ENCODE peak calls at places on chromosomes 16 and 17, in seven cellular contexts. X is brain microvascular endothelial cell; O is KBM-7; D is fibroblast of the conjunctiva; N is Daoy; Y is sciatic nerve; F is activated CD8-positive, alpha-beta memory T cell treated with anti-CD3 and anti-CD28 coated beads for 4 hours. G is an unnamed sample.

GRCh38 chr16:85634747-85635544 is 21.8 kb downstream of the GSE1 start:
- DNase-seq in D (no peak), O (no peak), X (no peak), Y (no peak), N (no peak), F (no peak), G (no peak)

GRCh38 chr17:78144736-78145641 is 1.2 kb upstream of the C17orf99 start:
- DNase-seq in N (no peak), D (peak; percentile 67), X (no peak), F (no peak), O (no peak), Y (no peak), G (no peak)

GRCh38 chr16:66360624-66361324 is 5.7 kb upstream of the CDH5 start:
- DNase-seq in X (no peak), F (no peak), O (peak; percentile 75), N (no peak), D (no peak), Y (no peak), G (no peak)

GRCh38 chr16:53090591-53091507 is 36.1 kb downstream of the CHD9 start:
- DNase-seq in Y (peak; percentile 94), N (peak; percentile 91), F (no peak), O (peak; percentile 86), X (peak; percentile 93), D (peak; percentile 100), G (peak; percentile 96)

GRCh38 chr17:9769036-9769695 is 22.2 kb downstream of the DHRS7C start:
- DNase-seq in X (no peak), D (no peak), N (no peak), O (no peak), Y (no peak), F (no peak), G (no peak)

GRCh38 chr16:87956771-87957279 is 5.6 kb downstream of the BANP start:
- DNase-seq in N (no peak), D (peak; percentile 68), F (no peak), X (peak; percentile 40), Y (no peak), O (peak; percentile 53), G (no peak)

GRCh38 chr17:47957591-47958490 is at the start of gene PRR15L:
- DNase-seq in N (no peak), F (no peak), Y (no peak), O (no peak), D (no peak), X (no peak), G (no peak)

GRCh38 chr16:16120044-16120381 is 103.3 kb downstream of the ABCC6 start:
- DNase-seq in Y (no peak), F (no peak), X (no peak), D (no peak), N (no peak), O (peak; percentile 24), G (no peak)

GRCh38 chr17:28570716-28571254 is 539 bp downstream of the PIGS start:
- DNase-seq in D (no peak), X (no peak), O (peak; percentile 46), N (peak; percentile 37), Y (no peak), F (peak; percentile 29), G (peak; percentile 30)

GRCh38 chr17:2192367-2193028 is 111.1 kb downstream of the SMG6 start:
- DNase-seq in X (peak; percentile 95), Y (peak; percentile 49), F (peak; percentile 61), N (peak; percentile 97), O (peak; percentile 90), D (peak; percentile 65), G (peak; percentile 82)

GRCh38 chr16:81485824-81486554 is 41.4 kb downstream of the CMIP start:
- DNase-seq in O (no peak), D (no peak), F (no peak), Y (no peak), N (peak; percentile 94), X (peak; percentile 76), G (peak; percentile 21)

GRCh38 chr17:2057714-2058520 is 3.0 kb downstream of the HIC1 start:
- DNase-seq in F (no peak), Y (no peak), O (no peak), N (no peak), D (no peak), X (no peak), G (no peak)

GRCh38 chr17:42577140-42577531 is 393 bp downstream of the PSMC3IP start:
- DNase-seq in O (no peak), F (no peak), N (no peak), D (no peak), X (no peak), Y (no peak), G (no peak)

GRCh38 chr16:30357085-30357714 is 2.1 kb upstream of the CD2BP2 start:
- DNase-seq in Y (no peak), N (no peak), O (no peak), F (no peak), X (no peak), D (no peak), G (no peak)

GRCh38 chr16:11164482-11165270 is 91.3 kb downstream of the SOCS1 start:
- DNase-seq in N (no peak), Y (no peak), F (no peak), X (no peak), O (no peak), D (no peak), G (no peak)

GRCh38 chr17:7528842-7529241 is 20.0 kb upstream of the TNFSF12 start:
- DNase-seq in Y (no peak), X (no peak), F (no peak), O (no peak), N (no peak), D (no peak), G (no peak)

GRCh38 chr16:66921758-66922450 is 3.2 kb upstream of the CDH16 start:
- DNase-seq in D (no peak), O (no peak), Y (no peak), X (no peak), N (no peak), F (no peak), G (no peak)

GRCh38 chr17:49551221-49552069 is 24.2 kb upstream of the NXPH3 start:
- DNase-seq in D (no peak), N (no peak), Y (no peak), F (no peak), O (no peak), X (no peak), G (no peak)

GRCh38 chr16:22688463-22688862 is 125.5 kb upstream of the HS3ST2 start:
- DNase-seq in D (no peak), Y (no peak), X (no peak), F (no peak), O (no peak), N (no peak), G (no peak)

GRCh38 chr17:67836205-67836987 is 11.1 kb downstream of the BPTF start:
- DNase-seq in F (no peak), O (no peak), Y (no peak), X (peak; percentile 28), N (no peak), D (no peak), G (no peak)

GRCh38 chr17:5131146-5131715 is 15.4 kb downstream of the USP6 start:
- DNase-seq in Y (peak; percentile 14), D (no peak), X (no peak), F (no peak), O (no peak), N (no peak), G (no peak)

GRCh38 chr16:56491657-56492261 is 28.1 kb downstream of the BBS2 start:
- DNase-seq in X (no peak), F (no peak), N (no peak), Y (no peak), D (no peak), O (no peak), G (no peak)

GRCh38 chr17:47212458-47212857 is 3.3 kb downstream of the MYL4 start:
- DNase-seq in D (no peak), X (no peak), Y (no peak), F (no peak), N (no peak), O (no peak), G (no peak)

GRCh38 chr17:41455236-41455635 is 11.9 kb downstream of the KRT32 start:
- DNase-seq in N (no peak), X (no peak), F (no peak), O (no peak), Y (no peak), D (no peak), G (peak; percentile 39)

GRCh38 chr16:31006589-31006988 is 3.8 kb downstream of the STX1B start:
- DNase-seq in Y (no peak), O (no peak), N (no peak), F (no peak), X (no peak), D (no peak), G (no peak)

GRCh38 chr17:63942309-63942985 is 10.3 kb upstream of the CD79B start:
- DNase-seq in N (no peak), D (no peak), X (no peak), F (no peak), Y (no peak), O (no peak), G (no peak)

GRCh38 chr17:75067856-75068255 is 19.9 kb upstream of the SLC16A5 start:
- DNase-seq in D (no peak), X (no peak), F (no peak), O (peak; percentile 62), N (no peak), Y (no peak), G (no peak)

GRCh38 chr16:56763305-56763916 is 33.5 kb downstream of the NUP93 start:
- DNase-seq in O (no peak), Y (no peak), X (no peak), N (no peak), D (no peak), F (no peak), G (no peak)

GRCh38 chr17:15092762-15093161 is 172.4 kb downstream of the PMP22 start:
- DNase-seq in D (peak; percentile 2), F (no peak), X (peak; percentile 51), N (peak; percentile 68), O (no peak), Y (no peak), G (peak; percentile 29)

GRCh38 chr16:3182608-3183444 is 5.2 kb upstream of the OR1F1 start:
- DNase-seq in O (no peak), F (no peak), X (peak; percentile 68), N (peak; percentile 89), Y (no peak), D (no peak), G (peak; percentile 72)

GRCh38 chr16:52532384-52532783 is 14.6 kb downstream of the TOX3 start:
- DNase-seq in O (no peak), D (no peak), F (no peak), N (no peak), X (no peak), Y (no peak), G (no peak)

GRCh38 chr17:21129023-21129681 is 2.4 kb downstream of the DHRS7B start:
- DNase-seq in O (peak; percentile 31), F (no peak), N (peak; percentile 12), Y (no peak), X (peak; percentile 43), D (peak; percentile 32), G (peak; percentile 77)

GRCh38 chr16:87441886-87442580 is 49.9 kb downstream of the MAP1LC3B start:
- DNase-seq in F (no peak), N (no peak), X (peak; percentile 19), Y (no peak), D (no peak), O (no peak), G (no peak)

G was measured in AG08395.